ENCODE peak calls at places on chromosomes 12 and 14, in four cellular contexts. Y is EH, N is NCI-H526 treated with DMSO at 0.1 percent for 48 hours, B is AG20443. J is an unnamed sample.

GRCh38 chr14:68377459-68377858 is 415.4 kb downstream of the ZFP36L1 start:
- DNase-seq in B (peak), N (no peak), Y (peak), J (no peak)

GRCh38 chr12:124392271-124392990 is 97.5 kb downstream of the RFLNA start:
- DNase-seq in Y (peak), N (no peak), B (peak), J (no peak)

GRCh38 chr12:79710707-79711483 is 20.1 kb upstream of the PAWR start:
- DNase-seq in B (no peak), Y (no peak), N (no peak), J (no peak)

GRCh38 chr14:74867673-74868072 is 8.3 kb downstream of the PROX2 start:
- DNase-seq in B (peak), N (no peak), Y (peak), J (peak)

GRCh38 chr12:5200276-5201087 is 156.8 kb downstream of the KCNA5 start:
- DNase-seq in N (no peak), Y (peak), B (peak), J (no peak)

GRCh38 chr14:86153480-86153879 is 623.5 kb downstream of the FLRT2 start:
- DNase-seq in Y (no peak), N (no peak), B (no peak), J (no peak)

GRCh38 chr12:46843811-46844210 is 18.0 kb upstream of the SLC38A4 start:
- DNase-seq in N (no peak), B (peak), Y (peak), J (no peak)

GRCh38 chr14:35669782-35670181 is 135.8 kb downstream of the INSM2 start:
- DNase-seq in N (peak), B (no peak), Y (peak), J (no peak)

GRCh38 chr12:69608114-69608513 is 2.6 kb downstream of the LRRC10 start:
- DNase-seq in Y (no peak), N (no peak), B (no peak), J (no peak)

J was measured in CD4-positive, alpha-beta T cell.